ENCODE peak calls at places on chromosomes 2 and 18, in eight cellular contexts. I, Y, M, O, G, P, B and L are unnamed samples.

GRCh38 chr2:179936654-179937053 is 70.4 kb downstream of the CWC22 start:
- DNase-seq in I (peak), M (peak), Y (peak), B (no peak), G (no peak), O (peak), P (no peak), L (no peak)

GRCh38 chr18:14928396-14928795 is 180.4 kb downstream of the ANKRD30B start:
- DNase-seq in P (no peak), I (no peak), B (no peak), M (no peak), O (no peak), G (no peak), Y (no peak), L (no peak)

GRCh38 chr18:78624646-78625279 is 354.9 kb upstream of the SALL3 start:
- DNase-seq in I (no peak), O (no peak), P (no peak), M (no peak), B (no peak), Y (no peak), G (no peak), L (no peak)

GRCh38 chr2:233711312-233712008 is 1.2 kb upstream of the UGT1A5 start:
- DNase-seq in Y (peak), G (no peak), M (peak), P (peak), B (peak), O (peak), I (peak), L (peak)

GRCh38 chr2:128427356-128427755 is 108.7 kb upstream of the HS6ST1 start:
- DNase-seq in O (no peak), G (no peak), I (no peak), M (no peak), P (no peak), Y (no peak), B (peak), L (no peak)

GRCh38 chr2:40721595-40721994 is 269.7 kb upstream of the SLC8A1 start:
- DNase-seq in B (no peak), G (no peak), O (no peak), P (no peak), I (no peak), M (no peak), Y (no peak), L (no peak)

GRCh38 chr2:229815342-229815741 is 101.0 kb upstream of the DNER start:
- DNase-seq in B (no peak), M (no peak), Y (no peak), I (no peak), O (no peak), G (no peak), P (no peak), L (no peak)

GRCh38 chr18:48455555-48456478 is 46.6 kb upstream of the ZBTB7C start:
- DNase-seq in M (peak), O (peak), I (peak), Y (no peak), G (no peak), P (peak), B (no peak), L (peak)

GRCh38 chr18:10006261-10006903 is 92.6 kb downstream of the VAPA start:
- DNase-seq in Y (no peak), I (peak), M (peak), O (peak), G (no peak), B (no peak), P (no peak), L (peak)

GRCh38 chr18:69031571-69032451 is 233.9 kb downstream of the CCDC102B start:
- DNase-seq in P (no peak), G (no peak), O (no peak), B (no peak), M (no peak), I (no peak), Y (no peak), L (no peak)

GRCh38 chr2:65754219-65754618 is 321.8 kb upstream of the SPRED2 start:
- DNase-seq in P (no peak), Y (no peak), G (no peak), O (peak), M (no peak), I (peak), B (no peak), L (no peak)

GRCh38 chr2:97664636-97664970 is 759 bp upstream of the ACTR1B start:
- DNase-seq in G (no peak), O (no peak), M (peak), I (no peak), P (no peak), Y (no peak), B (no peak), L (no peak)

DNA sequence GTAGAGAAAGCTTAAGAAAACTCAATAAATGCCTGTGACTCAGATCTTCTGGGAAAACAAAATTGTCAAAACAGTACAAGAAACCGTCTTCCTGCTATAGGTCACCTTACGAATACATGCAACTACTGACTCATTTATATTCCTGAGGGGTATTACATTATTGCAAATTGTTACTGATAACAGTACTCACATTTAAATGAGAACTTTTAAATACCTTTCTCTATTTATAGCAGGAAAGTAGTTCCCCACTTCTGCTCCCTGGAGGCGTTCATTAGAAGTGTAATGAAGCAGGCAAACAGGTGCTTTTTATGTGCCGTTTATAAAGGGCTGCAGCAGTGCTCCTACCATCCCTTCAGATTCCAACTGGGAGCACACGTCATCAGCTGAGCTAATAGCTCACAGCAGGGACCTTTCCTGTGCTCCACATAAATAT is 65.1 kb upstream of the RPRM start:
- DNase-seq in O (no peak), Y (no peak), M (no peak), B (no peak), G (no peak), P (no peak), I (no peak), L (no peak)
- H3K27ac ChIP-seq in O (no peak), Y (no peak), M (no peak), B (no peak), G (no peak), P (no peak), I (no peak), L (no peak)

GRCh38 chr18:77106331-77106730 is 26.3 kb downstream of the MBP start:
- DNase-seq in I (peak), Y (peak), P (peak), O (no peak), B (peak), M (no peak), G (no peak), L (no peak)
- H3K4me3 ChIP-seq in I (no peak), Y (peak), P (peak), O (no peak), B (no peak), M (no peak), G (no peak), L (no peak)

GRCh38 chr2:237483018-237483731 is 3.9 kb upstream of the MLPH start:
- DNase-seq in Y (no peak), O (peak), I (peak), G (no peak), P (no peak), B (peak), M (peak), L (peak)
- H3K27ac ChIP-seq in Y (no peak), O (peak), I (no peak), G (no peak), P (no peak), B (peak), M (peak), L (peak)

DNA sequence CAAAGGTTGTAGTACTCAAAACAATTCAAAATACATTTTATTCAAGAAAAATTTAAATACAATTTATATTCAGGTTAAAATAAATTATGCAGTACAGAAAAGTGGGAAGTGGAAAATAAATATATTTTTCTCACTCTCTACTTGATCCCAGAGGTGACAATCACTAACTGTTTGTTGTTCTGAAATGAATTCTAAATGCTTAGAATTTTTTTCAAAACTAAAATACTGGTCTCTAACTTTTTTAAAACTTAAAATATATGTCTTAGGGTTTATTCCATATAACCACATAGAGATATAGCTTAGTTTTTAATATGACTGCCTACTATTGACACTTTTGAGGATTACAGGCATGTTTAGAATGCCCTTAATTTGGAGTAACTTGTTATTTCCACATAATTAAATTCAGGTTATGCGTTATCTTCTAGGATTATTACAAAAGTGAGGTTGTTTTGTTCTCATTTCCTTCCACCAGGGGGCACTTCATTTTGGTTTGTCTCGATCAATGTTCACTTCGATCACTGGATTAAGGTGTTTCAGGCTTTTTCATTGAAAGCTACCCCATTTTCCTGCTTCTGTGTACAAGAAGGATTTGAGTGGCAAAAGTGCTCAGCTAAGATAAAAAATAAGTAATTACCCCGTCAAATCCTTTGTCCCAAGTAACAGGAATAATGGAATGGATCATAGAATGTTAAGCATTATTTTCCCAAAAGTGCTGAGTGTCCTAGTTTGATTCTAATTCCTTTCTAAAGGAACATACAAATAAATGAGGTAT is 27.1 kb upstream of the TFPI start:
- DNase-seq in O (peak), Y (peak), P (peak), G (no peak), M (peak), B (no peak), I (peak), L (no peak)
- H3K4me3 ChIP-seq in O (no peak), Y (no peak), P (no peak), G (peak), M (no peak), B (peak), I (no peak), L (no peak)

DNA sequence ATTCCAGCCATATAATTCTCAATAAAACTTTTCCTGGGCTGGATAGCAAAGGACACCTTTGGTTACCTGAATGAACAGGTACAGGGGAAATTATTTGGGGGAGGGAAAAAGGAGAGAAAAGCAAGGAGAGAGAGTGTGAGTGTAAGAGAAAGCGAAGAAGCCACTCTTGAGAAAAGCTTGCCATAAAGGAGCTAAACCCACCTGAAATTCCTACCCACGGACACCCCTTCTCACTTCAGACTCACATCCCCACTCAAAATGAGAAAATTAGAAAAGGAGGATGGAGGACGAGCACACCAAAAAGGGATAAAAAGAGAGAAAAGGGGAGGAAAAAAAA is 354 bp downstream of the ZEB2 start:
- DNase-seq in M (no peak), I (no peak), G (no peak), Y (no peak), O (no peak), P (no peak), B (no peak), L (no peak)
- H3K27ac ChIP-seq in M (peak), I (no peak), G (peak), Y (no peak), O (peak), P (no peak), B (peak), L (peak)